ENCODE peak calls at places on chromosome 6, in six cellular contexts. I is neural progenitor cell, T is T-helper 1 cell, E is glutamatergic neuron, Q is AG08396, C is EL. D is an unnamed sample.

GRCh38 chr6:85089255-85089654 is 324.9 kb upstream of the TBX18 start:
- DNase-seq in I (no peak), T (no peak), E (no peak), Q (no peak), C (no peak), D (no peak)

GRCh38 chr6:144248470-144249301 is 36.4 kb upstream of the UTRN start:
- DNase-seq in I (no peak), T (no peak), E (no peak), Q (peak), C (peak), D (no peak)

GRCh38 chr6:101302593-101302992 is 90.9 kb upstream of the GRIK2 start:
- DNase-seq in I (no peak), T (no peak), E (no peak), Q (no peak), C (no peak), D (no peak)

GRCh38 chr6:139338845-139339244 is 35.6 kb downstream of the CITED2 start:
- DNase-seq in I (no peak), T (no peak), E (no peak), Q (no peak), C (no peak), D (no peak)

GRCh38 chr6:109318328-109318876 is 63.9 kb downstream of the CD164 start:
- DNase-seq in I (peak), T (no peak), E (peak), Q (no peak), C (no peak), D (peak)

GRCh38 chr6:48563426-48563825 is 452.4 kb upstream of the PTCHD4 start:
- DNase-seq in I (no peak), T (no peak), E (no peak), Q (no peak), C (no peak), D (no peak)

GRCh38 chr6:22613695-22614094 is 44.3 kb downstream of the HDGFL1 start:
- DNase-seq in I (no peak), T (no peak), E (no peak), Q (peak), C (peak), D (no peak)

GRCh38 chr6:40477246-40478126 is 109.7 kb downstream of the LRFN2 start:
- DNase-seq in I (peak), T (no peak), E (peak), Q (no peak), C (no peak), D (peak)

GRCh38 chr6:135423649-135424128 is 73.9 kb downstream of the AHI1 start:
- DNase-seq in I (peak), T (no peak), E (no peak), Q (peak), C (peak), D (no peak)

GRCh38 chr6:11270030-11271027 is 37.9 kb upstream of the NEDD9 start:
- DNase-seq in I (no peak), T (no peak), E (no peak), Q (no peak), C (no peak), D (no peak)

GRCh38 chr6:82521369-82521768 is 157.8 kb downstream of the TPBG start:
- DNase-seq in I (no peak), T (no peak), E (no peak), Q (no peak), C (no peak), D (no peak)